ENCODE peak calls at places on chromosomes 16 and 17, in nine cellular contexts. One of them, this sample, is unnamed.

GRCh38 chr17:68399638-68400403 is 57.5 kb downstream of the WIPI1 start:
- DNase-seq in fibroblast of mammary gland: peak
- DNase-seq in activated CD4-positive, alpha-beta T cell treated with anti-CD3 and anti-CD28 coated beads, Interleukin-2, amount 50 U/mL, for 1 hour: no peak
- DNase-seq in RCC 7860: no peak
- DNase-seq in activated naive CD8-positive, alpha-beta T cell treated with anti-CD3 and anti-CD28 coated beads for 36 hours: peak
- DNase-seq in brain microvascular endothelial cell: no peak
- DNase-seq in hypothalamus: no peak
- DNase-seq in stimulated activated naive B cell treated with anti-CD40 and anti-IgM and Interleukin-4, amounts not matched to agents 10 μg/mL and 1 μg/mL and 100 μg/mL, for 72 hours: peak
- DNase-seq in activated CD8-positive, alpha-beta memory T cell treated with anti-CD3 and anti-CD28 coated beads for 4 hours: no peak
- DNase-seq in this sample: no peak

GRCh38 chr16:3646348-3646920 is 8.1 kb upstream of the DNASE1 start:
- DNase-seq in fibroblast of mammary gland: no peak
- DNase-seq in hypothalamus: no peak
- DNase-seq in activated CD4-positive, alpha-beta T cell treated with anti-CD3 and anti-CD28 coated beads, Interleukin-2, amount 50 U/mL, for 1 hour: no peak
- DNase-seq in RCC 7860: no peak
- DNase-seq in activated naive CD8-positive, alpha-beta T cell treated with anti-CD3 and anti-CD28 coated beads for 36 hours: no peak
- DNase-seq in stimulated activated naive B cell treated with anti-CD40 and anti-IgM and Interleukin-4, amounts not matched to agents 10 μg/mL and 1 μg/mL and 100 μg/mL, for 72 hours: no peak
- DNase-seq in activated CD8-positive, alpha-beta memory T cell treated with anti-CD3 and anti-CD28 coated beads for 4 hours: no peak
- DNase-seq in brain microvascular endothelial cell: no peak
- DNase-seq in this sample: no peak

GRCh38 chr17:48799069-48799710 is 17.8 kb downstream of the TTLL6 start:
- DNase-seq in stimulated activated naive B cell treated with anti-CD40 and anti-IgM and Interleukin-4, amounts not matched to agents 10 μg/mL and 1 μg/mL and 100 μg/mL, for 72 hours: no peak
- DNase-seq in hypothalamus: no peak
- DNase-seq in brain microvascular endothelial cell: no peak
- DNase-seq in fibroblast of mammary gland: no peak
- DNase-seq in RCC 7860: peak
- DNase-seq in activated CD8-positive, alpha-beta memory T cell treated with anti-CD3 and anti-CD28 coated beads for 4 hours: no peak
- DNase-seq in activated CD4-positive, alpha-beta T cell treated with anti-CD3 and anti-CD28 coated beads, Interleukin-2, amount 50 U/mL, for 1 hour: no peak
- DNase-seq in activated naive CD8-positive, alpha-beta T cell treated with anti-CD3 and anti-CD28 coated beads for 36 hours: no peak
- DNase-seq in this sample: no peak

GRCh38 chr17:83122834-83123233 is 43.4 kb downstream of the METRNL start:
- DNase-seq in hypothalamus: no peak
- DNase-seq in fibroblast of mammary gland: peak
- DNase-seq in activated naive CD8-positive, alpha-beta T cell treated with anti-CD3 and anti-CD28 coated beads for 36 hours: no peak
- DNase-seq in RCC 7860: no peak
- DNase-seq in stimulated activated naive B cell treated with anti-CD40 and anti-IgM and Interleukin-4, amounts not matched to agents 10 μg/mL and 1 μg/mL and 100 μg/mL, for 72 hours: no peak
- DNase-seq in activated CD8-positive, alpha-beta memory T cell treated with anti-CD3 and anti-CD28 coated beads for 4 hours: no peak
- DNase-seq in activated CD4-positive, alpha-beta T cell treated with anti-CD3 and anti-CD28 coated beads, Interleukin-2, amount 50 U/mL, for 1 hour: no peak
- DNase-seq in brain microvascular endothelial cell: no peak
- DNase-seq in this sample: no peak

GRCh38 chr17:59706900-59707181 is 389 bp downstream of the PTRH2 start:
- DNase-seq in brain microvascular endothelial cell: no peak
- DNase-seq in hypothalamus: no peak
- DNase-seq in activated naive CD8-positive, alpha-beta T cell treated with anti-CD3 and anti-CD28 coated beads for 36 hours: peak
- DNase-seq in activated CD4-positive, alpha-beta T cell treated with anti-CD3 and anti-CD28 coated beads, Interleukin-2, amount 50 U/mL, for 1 hour: no peak
- DNase-seq in fibroblast of mammary gland: no peak
- DNase-seq in activated CD8-positive, alpha-beta memory T cell treated with anti-CD3 and anti-CD28 coated beads for 4 hours: no peak
- DNase-seq in stimulated activated naive B cell treated with anti-CD40 and anti-IgM and Interleukin-4, amounts not matched to agents 10 μg/mL and 1 μg/mL and 100 μg/mL, for 72 hours: no peak
- DNase-seq in RCC 7860: no peak
- DNase-seq in this sample: no peak

GRCh38 chr16:15443753-15444152 is 9.4 kb downstream of the BMERB1 start:
- DNase-seq in hypothalamus: no peak
- DNase-seq in activated CD8-positive, alpha-beta memory T cell treated with anti-CD3 and anti-CD28 coated beads for 4 hours: no peak
- DNase-seq in activated naive CD8-positive, alpha-beta T cell treated with anti-CD3 and anti-CD28 coated beads for 36 hours: no peak
- DNase-seq in stimulated activated naive B cell treated with anti-CD40 and anti-IgM and Interleukin-4, amounts not matched to agents 10 μg/mL and 1 μg/mL and 100 μg/mL, for 72 hours: no peak
- DNase-seq in RCC 7860: no peak
- DNase-seq in brain microvascular endothelial cell: no peak
- DNase-seq in fibroblast of mammary gland: no peak
- DNase-seq in activated CD4-positive, alpha-beta T cell treated with anti-CD3 and anti-CD28 coated beads, Interleukin-2, amount 50 U/mL, for 1 hour: no peak
- DNase-seq in this sample: no peak

GRCh38 chr17:80053102-80053501 is 16.7 kb downstream of the CCDC40 start:
- DNase-seq in activated naive CD8-positive, alpha-beta T cell treated with anti-CD3 and anti-CD28 coated beads for 36 hours: no peak
- DNase-seq in activated CD8-positive, alpha-beta memory T cell treated with anti-CD3 and anti-CD28 coated beads for 4 hours: no peak
- DNase-seq in hypothalamus: no peak
- DNase-seq in stimulated activated naive B cell treated with anti-CD40 and anti-IgM and Interleukin-4, amounts not matched to agents 10 μg/mL and 1 μg/mL and 100 μg/mL, for 72 hours: no peak
- DNase-seq in RCC 7860: no peak
- DNase-seq in fibroblast of mammary gland: no peak
- DNase-seq in activated CD4-positive, alpha-beta T cell treated with anti-CD3 and anti-CD28 coated beads, Interleukin-2, amount 50 U/mL, for 1 hour: no peak
- DNase-seq in brain microvascular endothelial cell: no peak
- DNase-seq in this sample: no peak

GRCh38 chr16:52435573-52435972 is 111.4 kb downstream of the TOX3 start:
- DNase-seq in activated CD8-positive, alpha-beta memory T cell treated with anti-CD3 and anti-CD28 coated beads for 4 hours: no peak
- DNase-seq in fibroblast of mammary gland: no peak
- DNase-seq in brain microvascular endothelial cell: no peak
- DNase-seq in activated naive CD8-positive, alpha-beta T cell treated with anti-CD3 and anti-CD28 coated beads for 36 hours: no peak
- DNase-seq in hypothalamus: no peak
- DNase-seq in activated CD4-positive, alpha-beta T cell treated with anti-CD3 and anti-CD28 coated beads, Interleukin-2, amount 50 U/mL, for 1 hour: no peak
- DNase-seq in stimulated activated naive B cell treated with anti-CD40 and anti-IgM and Interleukin-4, amounts not matched to agents 10 μg/mL and 1 μg/mL and 100 μg/mL, for 72 hours: no peak
- DNase-seq in RCC 7860: no peak
- DNase-seq in this sample: no peak

GRCh38 chr17:40070895-40071719 is 8.3 kb downstream of the THRA start:
- DNase-seq in stimulated activated naive B cell treated with anti-CD40 and anti-IgM and Interleukin-4, amounts not matched to agents 10 μg/mL and 1 μg/mL and 100 μg/mL, for 72 hours: no peak
- DNase-seq in brain microvascular endothelial cell: no peak
- DNase-seq in activated CD4-positive, alpha-beta T cell treated with anti-CD3 and anti-CD28 coated beads, Interleukin-2, amount 50 U/mL, for 1 hour: no peak
- DNase-seq in activated CD8-positive, alpha-beta memory T cell treated with anti-CD3 and anti-CD28 coated beads for 4 hours: no peak
- DNase-seq in fibroblast of mammary gland: no peak
- DNase-seq in hypothalamus: no peak
- DNase-seq in RCC 7860: no peak
- DNase-seq in activated naive CD8-positive, alpha-beta T cell treated with anti-CD3 and anti-CD28 coated beads for 36 hours: no peak
- DNase-seq in this sample: peak

GRCh38 chr17:40343126-40344119 is 21.1 kb downstream of the GJD3 start:
- DNase-seq in brain microvascular endothelial cell: no peak
- DNase-seq in RCC 7860: no peak
- DNase-seq in activated naive CD8-positive, alpha-beta T cell treated with anti-CD3 and anti-CD28 coated beads for 36 hours: peak
- DNase-seq in fibroblast of mammary gland: no peak
- DNase-seq in stimulated activated naive B cell treated with anti-CD40 and anti-IgM and Interleukin-4, amounts not matched to agents 10 μg/mL and 1 μg/mL and 100 μg/mL, for 72 hours: no peak
- DNase-seq in hypothalamus: no peak
- DNase-seq in activated CD4-positive, alpha-beta T cell treated with anti-CD3 and anti-CD28 coated beads, Interleukin-2, amount 50 U/mL, for 1 hour: no peak
- DNase-seq in activated CD8-positive, alpha-beta memory T cell treated with anti-CD3 and anti-CD28 coated beads for 4 hours: no peak
- DNase-seq in this sample: no peak

GRCh38 chr17:79851461-79851817 is 12.2 kb upstream of the CBX4 start:
- DNase-seq in activated naive CD8-positive, alpha-beta T cell treated with anti-CD3 and anti-CD28 coated beads for 36 hours: no peak
- DNase-seq in brain microvascular endothelial cell: no peak
- DNase-seq in hypothalamus: no peak
- DNase-seq in activated CD4-positive, alpha-beta T cell treated with anti-CD3 and anti-CD28 coated beads, Interleukin-2, amount 50 U/mL, for 1 hour: no peak
- DNase-seq in stimulated activated naive B cell treated with anti-CD40 and anti-IgM and Interleukin-4, amounts not matched to agents 10 μg/mL and 1 μg/mL and 100 μg/mL, for 72 hours: no peak
- DNase-seq in activated CD8-positive, alpha-beta memory T cell treated with anti-CD3 and anti-CD28 coated beads for 4 hours: no peak
- DNase-seq in fibroblast of mammary gland: no peak
- DNase-seq in RCC 7860: peak
- DNase-seq in this sample: no peak

GRCh38 chr17:80180192-80180591 is 10.4 kb downstream of the CARD14 start:
- DNase-seq in hypothalamus: no peak
- DNase-seq in fibroblast of mammary gland: no peak
- DNase-seq in activated naive CD8-positive, alpha-beta T cell treated with anti-CD3 and anti-CD28 coated beads for 36 hours: no peak
- DNase-seq in activated CD8-positive, alpha-beta memory T cell treated with anti-CD3 and anti-CD28 coated beads for 4 hours: no peak
- DNase-seq in activated CD4-positive, alpha-beta T cell treated with anti-CD3 and anti-CD28 coated beads, Interleukin-2, amount 50 U/mL, for 1 hour: no peak
- DNase-seq in RCC 7860: no peak
- DNase-seq in stimulated activated naive B cell treated with anti-CD40 and anti-IgM and Interleukin-4, amounts not matched to agents 10 μg/mL and 1 μg/mL and 100 μg/mL, for 72 hours: no peak
- DNase-seq in brain microvascular endothelial cell: no peak
- DNase-seq in this sample: no peak

GRCh38 chr16:65769055-65769465 is 597.4 kb upstream of the CDH5 start:
- DNase-seq in fibroblast of mammary gland: no peak
- DNase-seq in RCC 7860: no peak
- DNase-seq in activated naive CD8-positive, alpha-beta T cell treated with anti-CD3 and anti-CD28 coated beads for 36 hours: no peak
- DNase-seq in activated CD8-positive, alpha-beta memory T cell treated with anti-CD3 and anti-CD28 coated beads for 4 hours: no peak
- DNase-seq in brain microvascular endothelial cell: peak
- DNase-seq in stimulated activated naive B cell treated with anti-CD40 and anti-IgM and Interleukin-4, amounts not matched to agents 10 μg/mL and 1 μg/mL and 100 μg/mL, for 72 hours: no peak
- DNase-seq in activated CD4-positive, alpha-beta T cell treated with anti-CD3 and anti-CD28 coated beads, Interleukin-2, amount 50 U/mL, for 1 hour: no peak
- DNase-seq in hypothalamus: no peak
- DNase-seq in this sample: no peak

GRCh38 chr16:80614908-80615696 is 74.3 kb downstream of the DYNLRB2 start:
- DNase-seq in activated naive CD8-positive, alpha-beta T cell treated with anti-CD3 and anti-CD28 coated beads for 36 hours: no peak
- DNase-seq in hypothalamus: no peak
- DNase-seq in brain microvascular endothelial cell: peak
- DNase-seq in fibroblast of mammary gland: peak
- DNase-seq in RCC 7860: peak
- DNase-seq in activated CD8-positive, alpha-beta memory T cell treated with anti-CD3 and anti-CD28 coated beads for 4 hours: no peak
- DNase-seq in stimulated activated naive B cell treated with anti-CD40 and anti-IgM and Interleukin-4, amounts not matched to agents 10 μg/mL and 1 μg/mL and 100 μg/mL, for 72 hours: no peak
- DNase-seq in activated CD4-positive, alpha-beta T cell treated with anti-CD3 and anti-CD28 coated beads, Interleukin-2, amount 50 U/mL, for 1 hour: no peak
- DNase-seq in this sample: no peak

GRCh38 chr16:795580-796229 is 4.8 kb downstream of the GNG13 start:
- DNase-seq in activated CD4-positive, alpha-beta T cell treated with anti-CD3 and anti-CD28 coated beads, Interleukin-2, amount 50 U/mL, for 1 hour: no peak
- DNase-seq in stimulated activated naive B cell treated with anti-CD40 and anti-IgM and Interleukin-4, amounts not matched to agents 10 μg/mL and 1 μg/mL and 100 μg/mL, for 72 hours: no peak
- DNase-seq in brain microvascular endothelial cell: no peak
- DNase-seq in RCC 7860: no peak
- DNase-seq in hypothalamus: no peak
- DNase-seq in activated naive CD8-positive, alpha-beta T cell treated with anti-CD3 and anti-CD28 coated beads for 36 hours: no peak
- DNase-seq in activated CD8-positive, alpha-beta memory T cell treated with anti-CD3 and anti-CD28 coated beads for 4 hours: no peak
- DNase-seq in fibroblast of mammary gland: no peak
- DNase-seq in this sample: no peak

GRCh38 chr17:74870512-74870911 is 2.3 kb downstream of the FDXR start:
- DNase-seq in fibroblast of mammary gland: peak
- DNase-seq in stimulated activated naive B cell treated with anti-CD40 and anti-IgM and Interleukin-4, amounts not matched to agents 10 μg/mL and 1 μg/mL and 100 μg/mL, for 72 hours: no peak
- DNase-seq in activated CD4-positive, alpha-beta T cell treated with anti-CD3 and anti-CD28 coated beads, Interleukin-2, amount 50 U/mL, for 1 hour: no peak
- DNase-seq in hypothalamus: no peak
- DNase-seq in RCC 7860: peak
- DNase-seq in activated naive CD8-positive, alpha-beta T cell treated with anti-CD3 and anti-CD28 coated beads for 36 hours: no peak
- DNase-seq in activated CD8-positive, alpha-beta memory T cell treated with anti-CD3 and anti-CD28 coated beads for 4 hours: no peak
- DNase-seq in brain microvascular endothelial cell: peak
- DNase-seq in this sample: no peak

GRCh38 chr17:66426397-66427033 is 124.1 kb downstream of the PRKCA start:
- DNase-seq in hypothalamus: no peak
- DNase-seq in activated CD4-positive, alpha-beta T cell treated with anti-CD3 and anti-CD28 coated beads, Interleukin-2, amount 50 U/mL, for 1 hour: peak
- DNase-seq in RCC 7860: peak
- DNase-seq in activated CD8-positive, alpha-beta memory T cell treated with anti-CD3 and anti-CD28 coated beads for 4 hours: peak
- DNase-seq in brain microvascular endothelial cell: no peak
- DNase-seq in fibroblast of mammary gland: peak
- DNase-seq in activated naive CD8-positive, alpha-beta T cell treated with anti-CD3 and anti-CD28 coated beads for 36 hours: peak
- DNase-seq in stimulated activated naive B cell treated with anti-CD40 and anti-IgM and Interleukin-4, amounts not matched to agents 10 μg/mL and 1 μg/mL and 100 μg/mL, for 72 hours: no peak
- DNase-seq in this sample: no peak